ENCODE peak calls at places on chromosomes 1 and 21, in ten cellular contexts. T, E, C, F, Q, A, S, I, Z and W are unnamed samples.

GRCh38 chr1:6003568-6004411 is 11.6 kb upstream of the NPHP4 start:
- DNase-seq in T (no peak), E (no peak), C (no peak), F (no peak), Q (no peak), A (no peak), S (no peak), I (no peak), Z (no peak), W (peak)

GRCh38 chr1:79929356-79929755 is 922.8 kb upstream of the ADGRL4 start:
- DNase-seq in T (no peak), E (no peak), C (no peak), F (no peak), Q (no peak), A (no peak), S (no peak), I (no peak), Z (no peak), W (no peak)

GRCh38 chr1:910881-911721 is 12.6 kb upstream of the SAMD11 start:
- DNase-seq in T (peak), E (peak), C (no peak), F (peak), Q (no peak), A (no peak), S (no peak), I (peak), Z (no peak), W (no peak)

GRCh38 chr1:8342325-8342724 is 24.4 kb downstream of the SLC45A1 start:
- DNase-seq in T (no peak), E (no peak), C (no peak), F (peak), Q (no peak), A (no peak), S (no peak), I (no peak), Z (no peak), W (no peak)

GRCh38 chr1:224082146-224082545 is 31.8 kb upstream of the FBXO28 start:
- DNase-seq in T (no peak), E (no peak), C (no peak), F (no peak), Q (no peak), A (no peak), S (no peak), I (no peak), Z (no peak), W (no peak)

GRCh38 chr1:248622491-248623106 is 12.3 kb downstream of the OR2T11 start:
- DNase-seq in T (no peak), E (peak), C (peak), F (no peak), Q (peak), A (no peak), S (no peak), I (no peak), Z (no peak), W (no peak)

GRCh38 chr21:22288885-22289509 is 1290.8 kb downstream of the NCAM2 start:
- DNase-seq in T (no peak), E (no peak), C (no peak), F (no peak), Q (no peak), A (no peak), S (no peak), I (no peak), Z (no peak), W (no peak)

GRCh38 chr1:176193663-176194062 is 13.4 kb downstream of the COP1 start:
- DNase-seq in T (no peak), E (no peak), C (no peak), F (no peak), Q (no peak), A (no peak), S (no peak), I (no peak), Z (no peak), W (no peak)

GRCh38 chr1:239930646-239931262 is 160.9 kb upstream of the FMN2 start:
- DNase-seq in T (no peak), E (no peak), C (no peak), F (no peak), Q (no peak), A (no peak), S (peak), I (no peak), Z (no peak), W (no peak)

GRCh38 chr1:203126151-203126865 is 1.2 kb upstream of the ADORA1 start:
- DNase-seq in T (no peak), E (peak), C (peak), F (no peak), Q (no peak), A (no peak), S (no peak), I (no peak), Z (no peak), W (no peak)

GRCh38 chr21:41769106-41769505 is 2.3 kb upstream of the RIPK4 start:
- DNase-seq in T (no peak), E (no peak), C (no peak), F (no peak), Q (no peak), A (no peak), S (no peak), I (no peak), Z (no peak), W (no peak)

GRCh38 chr21:41769521-41769920 is 2.7 kb upstream of the RIPK4 start:
- DNase-seq in T (no peak), E (no peak), C (no peak), F (no peak), Q (no peak), A (no peak), S (no peak), I (no peak), Z (no peak), W (no peak)

GRCh38 chr21:41767606-41768370 is 936 bp upstream of the RIPK4 start:
- DNase-seq in T (no peak), E (no peak), C (no peak), F (no peak), Q (no peak), A (no peak), S (peak), I (no peak), Z (no peak), W (no peak)

GRCh38 chr21:41769933-41770332 is 3.1 kb upstream of the RIPK4 start:
- DNase-seq in T (no peak), E (no peak), C (no peak), F (no peak), Q (no peak), A (no peak), S (no peak), I (peak), Z (no peak), W (no peak)

DNA sequence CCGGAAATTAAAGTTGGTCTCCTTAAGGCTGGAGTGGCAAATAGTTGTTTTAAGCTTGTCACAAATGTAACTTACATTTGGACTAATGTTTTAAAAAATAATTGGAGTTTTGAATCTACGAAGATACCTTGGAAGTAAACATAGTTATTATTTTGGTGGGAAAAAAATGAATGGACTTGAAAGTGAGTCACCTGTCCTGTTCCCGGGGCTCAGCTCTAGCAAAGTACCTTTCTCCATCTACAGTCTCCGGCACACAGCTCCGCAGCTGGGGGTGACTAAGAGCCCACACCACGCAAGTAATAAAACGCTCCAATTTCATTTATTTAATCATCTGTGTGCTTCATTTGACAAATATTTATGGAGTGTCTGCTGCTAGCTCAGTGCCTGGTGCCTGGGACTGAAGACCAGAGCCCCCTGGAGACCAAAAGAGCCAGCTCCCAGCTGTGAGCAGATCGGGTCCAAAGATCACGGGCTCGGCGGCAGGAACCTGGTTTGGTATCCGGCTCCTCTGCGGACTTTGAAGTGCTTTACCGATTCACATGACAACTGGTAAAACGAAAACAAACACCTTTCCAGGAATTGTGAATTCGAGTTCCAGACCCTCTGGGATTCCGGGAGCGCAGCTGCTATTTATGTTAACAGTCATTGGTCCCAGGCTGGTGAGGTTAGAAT is 1.7 kb upstream of the RIPK4 start:
- DNase-seq in T (no peak), E (no peak), C (peak), F (no peak), Q (no peak), A (no peak), S (no peak), I (peak), Z (no peak), W (no peak)
- TF ChIP-seq CTCF in T (no peak), E (peak), C (peak), F (no peak), Q (no peak), A (no peak), S (peak), I (peak), Z (no peak), W (peak)

DNA sequence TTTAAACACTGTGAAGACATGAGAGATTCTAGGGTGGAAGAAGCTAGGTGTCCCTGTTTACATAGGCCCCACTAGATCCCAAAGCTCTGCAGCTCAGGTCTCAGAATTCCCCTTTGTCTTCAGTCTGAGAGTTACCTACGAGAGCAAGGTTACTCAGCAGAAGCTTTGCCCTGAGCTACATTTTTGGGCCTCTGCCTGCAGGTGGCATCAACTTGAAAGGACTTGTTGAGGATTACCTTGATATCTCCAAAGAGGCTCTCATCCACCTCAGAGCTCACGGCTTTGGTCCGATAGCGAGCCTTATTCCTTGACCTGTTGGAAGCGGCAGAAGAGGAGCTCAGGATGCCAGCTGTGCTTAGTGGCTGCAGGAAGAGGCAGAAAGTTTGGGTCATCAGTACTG is 7.0 kb downstream of the CFAP45 start:
- DNase-seq in T (no peak), E (no peak), C (no peak), F (no peak), Q (no peak), A (no peak), S (no peak), I (no peak), Z (no peak), W (no peak)
- TF ChIP-seq CTCF in T (no peak), E (peak), C (no peak), F (no peak), Q (no peak), A (no peak), S (peak), I (no peak), Z (no peak), W (no peak)

GRCh38 chr1:52366517-52366827 is 467 bp upstream of the CC2D1B start:
- DNase-seq in T (no peak), E (no peak), C (no peak), F (no peak), Q (no peak), A (no peak), S (no peak), I (no peak), Z (no peak), W (no peak)

GRCh38 chr1:52367272-52367671 is 1.3 kb upstream of the CC2D1B start:
- DNase-seq in T (no peak), E (no peak), C (no peak), F (no peak), Q (no peak), A (no peak), S (no peak), I (no peak), Z (no peak), W (no peak)

GRCh38 chr1:52365091-52365745 is 787 bp downstream of the CC2D1B start:
- DNase-seq in T (no peak), E (peak), C (peak), F (peak), Q (no peak), A (peak), S (peak), I (peak), Z (peak), W (no peak)

GRCh38 chr1:52365746-52366516 is at the start of gene CC2D1B:
- DNase-seq in T (peak), E (peak), C (peak), F (peak), Q (peak), A (peak), S (peak), I (peak), Z (peak), W (peak)

GRCh38 chr1:52364235-52364839 is 1.7 kb downstream of the CC2D1B start:
- DNase-seq in T (no peak), E (no peak), C (no peak), F (no peak), Q (no peak), A (no peak), S (no peak), I (no peak), Z (no peak), W (no peak)
- TF ChIP-seq CTCF in T (no peak), E (no peak), C (no peak), F (no peak), Q (no peak), A (no peak), S (peak), I (no peak), Z (no peak), W (no peak)

DNA sequence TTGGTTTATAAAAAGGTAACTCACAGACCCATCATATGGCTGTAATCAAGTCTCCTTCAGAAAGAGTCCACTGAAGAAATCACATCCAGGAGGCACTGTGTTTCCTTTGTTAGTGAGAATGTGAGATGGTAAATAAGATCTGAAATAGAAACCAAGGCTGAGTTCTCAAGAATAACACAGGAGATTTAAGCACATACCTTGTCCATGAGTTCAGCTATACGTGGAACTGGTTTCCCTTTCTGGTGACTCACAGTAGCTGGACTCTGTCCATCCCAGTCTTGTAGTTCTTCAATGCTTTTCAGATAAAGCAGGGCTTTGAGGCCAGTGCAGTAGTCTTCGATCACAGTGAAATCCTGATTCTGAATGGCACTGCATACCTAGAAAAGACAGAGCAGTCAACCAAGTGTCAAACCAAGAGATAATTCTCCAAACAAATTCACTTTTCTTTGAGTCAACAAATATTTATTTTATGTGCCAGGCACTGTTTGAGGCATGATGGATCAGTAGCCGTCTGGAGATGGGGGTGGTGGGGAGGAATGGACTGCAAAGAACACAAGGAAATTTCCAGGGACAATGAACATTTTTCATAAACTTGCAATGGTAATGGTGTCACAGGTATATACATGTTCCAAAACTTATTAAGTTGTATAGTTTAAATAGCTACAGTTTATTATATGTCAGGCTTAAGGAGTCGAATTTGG is 471.4 kb downstream of the PTBP2 start:
- DNase-seq in T (no peak), E (peak), C (no peak), F (no peak), Q (no peak), A (peak), S (peak), I (no peak), Z (peak), W (no peak)
- TF ChIP-seq CTCF in T (no peak), E (no peak), C (no peak), F (no peak), Q (no peak), A (no peak), S (no peak), I (no peak), Z (no peak), W (no peak)

GRCh38 chr1:173789841-173790240 is 34.6 kb upstream of the DARS2 start:
- DNase-seq in T (no peak), E (no peak), C (no peak), F (no peak), Q (no peak), A (no peak), S (no peak), I (no peak), Z (no peak), W (no peak)

GRCh38 chr1:173779946-173780345 is 44.5 kb upstream of the DARS2 start:
- DNase-seq in T (no peak), E (no peak), C (peak), F (no peak), Q (no peak), A (no peak), S (no peak), I (no peak), Z (no peak), W (no peak)

GRCh38 chr1:173784997-173785396 is 39.5 kb upstream of the DARS2 start:
- DNase-seq in T (no peak), E (no peak), C (no peak), F (no peak), Q (no peak), A (no peak), S (no peak), I (no peak), Z (no peak), W (no peak)
- TF ChIP-seq CTCF in T (no peak), E (no peak), C (no peak), F (no peak), Q (no peak), A (no peak), S (no peak), I (no peak), Z (no peak), W (no peak)

GRCh38 chr1:4312024-4312423 is 342.4 kb upstream of the AJAP1 start:
- DNase-seq in T (no peak), E (no peak), C (no peak), F (no peak), Q (no peak), A (no peak), S (no peak), I (no peak), Z (no peak), W (no peak)
- TF ChIP-seq CTCF in T (no peak), E (no peak), C (no peak), F (no peak), Q (no peak), A (no peak), S (no peak), I (no peak), Z (no peak), W (no peak)

DNA sequence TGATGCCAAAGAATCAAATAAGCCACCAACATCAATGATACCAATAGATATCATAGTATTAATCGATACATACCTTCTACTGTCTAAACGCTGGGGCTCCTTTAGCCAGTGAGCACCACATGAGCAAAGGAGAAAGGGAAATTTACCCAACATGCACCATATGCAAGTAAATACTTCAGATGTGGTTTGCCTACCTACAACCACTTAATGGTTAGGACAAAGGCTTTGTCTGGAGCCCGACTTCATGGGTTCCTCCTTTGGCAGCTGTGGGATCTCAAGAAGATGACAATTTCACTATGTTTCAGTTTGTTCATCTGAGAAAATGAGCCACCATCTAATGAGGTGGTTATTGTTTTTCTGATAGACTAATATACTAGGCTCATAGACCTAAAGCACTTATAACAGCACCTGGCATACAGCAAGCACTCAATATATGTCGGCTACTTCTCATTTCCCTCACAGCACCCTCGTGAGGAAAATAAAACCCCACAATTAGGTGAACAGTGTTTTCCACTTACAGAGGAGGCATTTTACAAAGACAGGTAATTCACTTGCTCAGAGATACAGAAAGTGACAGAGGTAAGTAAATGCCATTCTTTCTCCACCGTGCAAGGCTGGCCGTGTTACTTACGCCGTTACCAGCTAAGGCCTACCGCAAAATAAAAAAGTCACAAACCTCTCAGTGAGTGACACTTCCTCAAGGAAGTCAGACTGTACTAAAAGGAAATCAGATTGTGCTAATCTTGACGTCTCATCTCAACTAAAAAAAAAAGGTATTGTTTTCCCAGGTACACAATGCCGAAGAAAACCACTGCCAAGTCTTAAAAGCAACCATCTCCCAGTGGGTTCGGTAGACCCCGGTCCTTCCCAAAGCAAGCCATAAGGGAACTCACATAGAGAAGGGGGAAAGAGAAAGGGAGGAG is 1.6 kb downstream of the TTC13 start:
- DNase-seq in T (peak), E (no peak), C (no peak), F (no peak), Q (peak), A (no peak), S (no peak), I (no peak), Z (no peak), W (no peak)
- TF ChIP-seq CTCF in T (no peak), E (no peak), C (no peak), F (no peak), Q (no peak), A (no peak), S (no peak), I (no peak), Z (no peak), W (no peak)

DNA sequence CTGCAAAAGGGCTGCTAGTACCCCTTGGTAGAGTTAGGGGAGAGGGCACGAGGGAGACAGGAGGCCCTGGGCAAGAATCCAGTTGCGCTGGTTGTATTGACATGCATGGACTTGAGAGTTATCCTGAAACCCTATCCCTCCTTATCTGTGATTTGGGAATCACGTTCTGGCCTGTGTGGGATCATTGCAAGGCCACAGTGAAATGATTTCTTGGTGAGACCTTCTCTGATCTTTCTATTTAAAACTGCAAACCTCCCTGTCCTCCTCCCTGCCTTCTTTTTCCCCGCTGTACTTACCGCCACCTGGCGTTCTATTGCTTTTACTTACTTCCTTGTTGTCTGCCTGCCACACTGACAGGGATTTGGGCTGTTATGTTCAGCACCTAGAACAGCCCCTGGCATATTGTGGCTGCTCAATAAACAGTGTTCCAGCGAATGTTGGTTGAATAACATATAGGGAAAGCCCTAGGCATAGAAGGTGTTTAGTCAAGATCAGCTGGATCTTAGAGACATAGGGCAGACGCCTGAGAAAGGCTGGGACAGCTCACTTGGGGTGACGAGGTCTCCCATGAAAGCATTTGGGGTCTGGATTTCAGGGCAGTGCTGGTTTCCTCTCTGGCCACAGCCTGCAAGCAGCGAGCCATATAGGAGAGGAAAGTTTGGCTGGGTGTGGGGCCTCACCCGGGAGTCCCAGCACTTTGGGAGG is 25.6 kb downstream of the ALPL start:
- DNase-seq in T (no peak), E (peak), C (peak), F (no peak), Q (peak), A (no peak), S (no peak), I (peak), Z (peak), W (peak)
- TF ChIP-seq CTCF in T (no peak), E (peak), C (peak), F (no peak), Q (peak), A (no peak), S (peak), I (peak), Z (peak), W (peak)